ENCODE peak calls at places on chromosomes 13 and 19, in nine cellular contexts. O is transverse colon, G is upper lobe of left lung, M is stomach, Y is A549, E is ovary, T is GM12878, B is sigmoid colon, V is esophagus muscularis mucosa. W is an unnamed sample.

GRCh38 chr19:55581145-55581827 is 638 bp upstream of the ZNF579 start:
- DNase-seq in O (no peak), G (no peak), M (peak; percentile 40), Y (no peak), E (no peak), T (no peak), B (no peak), V (no peak), W (no peak)

GRCh38 chr13:91157273-91158014 is 190.0 kb upstream of the MIR17HG start:
- DNase-seq in O (no peak), G (no peak), M (no peak), Y (no peak), E (no peak), T (no peak), B (no peak), V (no peak), W (no peak)

GRCh38 chr13:109718726-109719125 is 67.7 kb downstream of the IRS2 start:
- DNase-seq in O (no peak), G (no peak), M (no peak), Y (no peak), E (no peak), T (no peak), B (no peak), V (no peak), W (no peak)

GRCh38 chr13:40626977-40627376 is 39.5 kb downstream of the FOXO1 start:
- DNase-seq in O (no peak), G (no peak), M (no peak), Y (no peak), E (no peak), T (no peak), B (no peak), V (peak; percentile 19), W (no peak)

GRCh38 chr19:18847516-18848463 is 16.0 kb downstream of the UPF1 start:
- DNase-seq in O (no peak), G (no peak), M (no peak), Y (no peak), E (no peak), T (no peak), B (no peak), V (no peak), W (peak; percentile 29)

GRCh38 chr13:113562085-113562749 is 22.3 kb upstream of the TFDP1 start:
- DNase-seq in O (peak; percentile 52), G (no peak), M (peak; percentile 45), Y (peak; percentile 40), E (peak; percentile 62), T (no peak), B (no peak), V (peak; percentile 92), W (no peak)

GRCh38 chr13:93775507-93776108 is 549.0 kb downstream of the GPC6 start:
- DNase-seq in O (no peak), G (no peak), M (no peak), Y (no peak), E (no peak), T (no peak), B (no peak), V (no peak), W (no peak)

GRCh38 chr13:53073711-53074110 is 45.1 kb downstream of the OLFM4 start:
- DNase-seq in O (no peak), G (no peak), M (no peak), Y (no peak), E (no peak), T (no peak), B (no peak), V (no peak), W (no peak)

GRCh38 chr19:1852294-1852646 is 4.0 kb upstream of the REXO1 start:
- DNase-seq in O (no peak), G (peak; percentile 81), M (no peak), Y (no peak), E (no peak), T (no peak), B (peak; percentile 59), V (no peak), W (no peak)

GRCh38 chr19:1854032-1854541 is 5.8 kb upstream of the REXO1 start:
- DNase-seq in O (no peak), G (no peak), M (no peak), Y (no peak), E (no peak), T (no peak), B (peak; percentile 63), V (no peak), W (no peak)

GRCh38 chr19:1854542-1855039 is 6.3 kb upstream of the REXO1 start:
- DNase-seq in O (peak; percentile 36), G (peak; percentile 88), M (no peak), Y (no peak), E (no peak), T (no peak), B (peak; percentile 69), V (no peak), W (no peak)

GRCh38 chr19:1852729-1853128 is 4.4 kb upstream of the REXO1 start:
- DNase-seq in O (no peak), G (no peak), M (no peak), Y (no peak), E (no peak), T (no peak), B (no peak), V (no peak), W (no peak)

GRCh38 chr19:1853295-1854031 is 5.2 kb upstream of the REXO1 start:
- DNase-seq in O (peak; percentile 94), G (peak; percentile 96), M (peak; percentile 90), Y (peak; percentile 65), E (peak; percentile 59), T (peak; percentile 43), B (peak; percentile 86), V (no peak), W (peak; percentile 51)
- TF ChIP-seq POLR2A in O (no peak), G (no peak), M (no peak), Y (no peak), E (no peak), T (no peak), B (no peak), V (no peak), W (no peak)

GRCh38 chr13:89816404-89816803 is 1531.1 kb upstream of the MIR17HG start:
- DNase-seq in O (no peak), G (no peak), M (no peak), Y (no peak), E (no peak), T (no peak), B (no peak), V (no peak), W (no peak)
- H3K4me3 ChIP-seq in O (no peak overlapping the region), G (no peak overlapping the region), M (no peak overlapping the region), Y (no peak overlapping the region), E (no peak overlapping the region), T (no peak overlapping the region), B (no peak overlapping the region), V (no peak overlapping the region), W (no peak overlapping the region)

GRCh38 chr19:49806613-49806946 is 6.5 kb downstream of the FUZ start:
- DNase-seq in O (no peak), G (no peak), M (no peak), Y (no peak), E (no peak), T (no peak), B (no peak), V (no peak), W (no peak)

GRCh38 chr19:49809155-49809986 is 3.7 kb downstream of the FUZ start:
- DNase-seq in O (peak; percentile 66), G (peak; percentile 91), M (peak; percentile 66), Y (peak; percentile 60), E (peak; percentile 62), T (no peak), B (peak; percentile 84), V (no peak), W (peak; percentile 47)

GRCh38 chr19:49808762-49809154 is 4.3 kb downstream of the FUZ start:
- DNase-seq in O (peak; percentile 95), G (peak; percentile 95), M (peak; percentile 96), Y (peak; percentile 88), E (peak; percentile 97), T (no peak), B (peak; percentile 98), V (peak; percentile 97), W (peak; percentile 97)

GRCh38 chr19:49807174-49807830 is 5.8 kb downstream of the FUZ start:
- DNase-seq in O (no peak), G (no peak), M (no peak), Y (no peak), E (no peak), T (no peak), B (no peak), V (no peak), W (no peak)

DNA sequence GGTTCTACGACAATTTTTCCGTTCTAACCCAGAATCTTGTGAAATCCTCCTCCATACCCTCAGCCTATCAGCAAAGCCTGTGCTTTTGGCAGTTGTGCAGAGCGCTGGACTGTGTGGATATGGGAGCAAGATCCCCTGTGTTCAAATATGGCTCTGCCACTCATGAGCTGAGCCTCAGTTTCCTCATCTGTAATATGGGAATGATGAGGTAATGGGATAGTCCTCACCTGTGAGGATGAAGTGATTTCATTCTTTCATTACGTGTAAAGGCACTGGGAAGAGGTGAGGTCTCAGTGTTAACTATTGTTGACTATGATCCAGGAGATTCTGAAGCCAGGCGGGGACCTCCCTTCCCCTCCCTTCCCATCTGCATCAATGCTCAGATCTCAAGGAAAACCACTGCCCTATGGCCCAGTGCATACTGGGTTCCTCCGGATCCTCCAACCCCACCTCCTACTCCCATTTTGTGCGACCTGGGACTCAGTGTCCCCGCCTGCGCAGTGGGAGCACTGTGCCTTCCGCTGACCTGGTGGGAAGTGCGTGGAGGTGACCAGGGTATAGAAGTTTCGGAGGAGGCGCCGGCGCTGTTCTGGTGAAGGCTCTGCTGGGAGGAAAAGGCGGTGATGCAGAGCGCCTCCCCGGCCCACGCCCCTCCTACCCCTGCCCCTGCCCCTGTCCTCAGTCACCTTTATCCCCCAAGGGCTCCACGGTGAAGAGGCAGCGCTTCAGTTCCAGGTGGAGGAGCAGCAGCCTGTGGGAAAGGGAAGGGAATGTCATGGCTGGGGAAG is 5.0 kb downstream of the FUZ start:
- DNase-seq in O (no peak), G (no peak), M (no peak), Y (no peak), E (no peak), T (no peak), B (no peak), V (no peak), W (no peak)
- TF ChIP-seq EP300 in O (no peak), G (no peak), M (no peak), Y (no peak), E (no peak), T (no peak), B (no peak), V (no peak), W (no peak)

DNA sequence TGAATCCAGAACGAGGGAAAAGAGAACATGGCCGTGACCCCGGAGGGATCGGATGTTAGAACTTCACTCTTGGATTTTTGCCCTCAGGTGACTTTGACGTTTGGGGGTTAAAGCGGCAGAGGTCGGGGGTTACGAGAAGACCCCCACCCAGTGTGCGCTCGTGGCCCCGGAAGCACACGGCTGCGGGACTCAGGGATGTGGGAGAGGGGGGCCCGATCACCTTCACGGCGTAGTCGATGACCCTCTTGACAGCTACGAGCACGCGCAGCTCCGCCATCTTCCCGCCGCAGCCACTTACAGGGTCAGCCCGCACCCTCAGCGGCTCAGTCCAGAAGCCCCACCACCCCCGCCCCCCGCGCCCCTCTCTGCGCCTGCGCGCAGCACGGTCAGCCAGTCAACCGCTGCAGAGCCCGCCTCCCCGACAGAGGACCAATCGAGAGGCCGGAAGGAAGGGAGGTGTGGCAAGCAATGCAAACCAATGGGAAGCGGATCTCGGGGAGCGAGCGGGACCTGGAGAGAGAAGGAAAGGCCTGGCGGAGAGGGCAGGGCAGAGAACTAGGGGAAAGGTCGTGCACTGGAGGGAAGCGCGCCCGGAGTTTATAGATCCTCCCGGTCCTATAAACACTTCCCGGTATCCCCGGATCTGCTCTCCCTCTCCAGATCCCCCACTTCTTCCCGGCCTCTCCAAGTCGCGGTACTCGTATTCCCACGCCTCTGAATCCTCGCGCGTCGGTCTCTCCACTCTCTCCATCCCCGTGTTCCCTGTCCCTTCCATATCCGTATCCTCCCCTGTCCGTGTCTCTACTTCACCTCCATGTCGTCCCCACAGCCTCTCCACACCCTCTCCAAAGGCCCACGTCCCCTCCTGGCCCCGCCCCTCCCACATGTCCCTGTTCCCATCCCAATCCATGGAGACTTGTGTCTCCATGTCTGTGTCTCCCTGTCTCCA is at the start of gene ETFB:
- DNase-seq in O (peak; percentile 99), G (peak; percentile 95), M (peak; percentile 98), Y (peak; percentile 99), E (peak; percentile 99), T (peak; percentile 91), B (peak; percentile 100), V (peak; percentile 99), W (peak; percentile 98)
- TF ChIP-seq POLR2A in O (peak; percentile 80), G (peak; percentile 26), M (peak; percentile 83), Y (peak; percentile 54), E (peak; percentile 92), T (peak; percentile 89), B (peak; percentile 52), V (peak; percentile 64), W (peak; percentile 98)